ENCODE peak calls at places on chromosomes 13 and 19, in seven cellular contexts. Y, Z, E, G, L, P and W are unnamed samples.

GRCh38 chr13:20801704-20802103 is 27.9 kb upstream of the EEF1AKMT1 start:
- DNase-seq in L (no peak), E (no peak), Y (no peak), G (no peak), P (no peak), Z (no peak), W (peak; percentile 72)

GRCh38 chr19:19562665-19563347 is 24.7 kb downstream of the CILP2 start:
- DNase-seq in E (peak; percentile 25), G (no peak), Y (no peak), L (no peak), P (no peak), Z (peak; percentile 27), W (no peak)

GRCh38 chr13:62747629-62748028 is 1332.0 kb upstream of the PCDH20 start:
- DNase-seq in P (peak; percentile 0), Z (no peak), Y (peak; percentile 3), E (no peak), L (no peak), G (no peak), W (no peak)

GRCh38 chr19:610071-610800 is 20.6 kb downstream of the HCN2 start:
- DNase-seq in L (no peak), E (peak; percentile 45), Z (peak; percentile 49), G (peak; percentile 20), Y (peak; percentile 76), P (no peak), W (no peak)

GRCh38 chr13:103839460-103839859 is 773.2 kb upstream of the SLC10A2 start:
- DNase-seq in G (no peak), E (no peak), L (no peak), Y (no peak), Z (no peak), P (no peak), W (no peak)

GRCh38 chr19:45164577-45165335 is 4.0 kb upstream of the NKPD1 start:
- DNase-seq in E (peak; percentile 57), Z (no peak), L (peak; percentile 60), Y (peak; percentile 81), P (peak; percentile 78), G (peak; percentile 27), W (peak; percentile 56)

GRCh38 chr13:105343134-105343806 is 1192.2 kb downstream of the EFNB2 start:
- DNase-seq in G (no peak), P (no peak), E (no peak), Y (no peak), L (no peak), Z (no peak), W (no peak)

GRCh38 chr13:113616991-113617749 is 32.6 kb downstream of the TFDP1 start:
- DNase-seq in L (no peak), P (no peak), Y (no peak), E (no peak), G (no peak), Z (no peak), W (no peak)

GRCh38 chr13:99351772-99352171 is 44.6 kb upstream of the GPR183 start:
- DNase-seq in Z (peak; percentile 45), P (no peak), G (no peak), L (no peak), Y (no peak), E (no peak), W (no peak)

GRCh38 chr19:18802354-18802753 is 11.2 kb upstream of the COMP start:
- DNase-seq in E (no peak), Y (no peak), L (no peak), G (no peak), P (no peak), Z (no peak), W (no peak)

GRCh38 chr13:29987340-29987739 is 136.9 kb upstream of the UBL3 start:
- DNase-seq in Y (no peak), Z (no peak), L (no peak), P (no peak), G (no peak), E (no peak), W (no peak)

GRCh38 chr13:97266734-97267417 is 44.7 kb downstream of the MBNL2 start:
- DNase-seq in P (no peak), L (no peak), E (no peak), G (no peak), Z (no peak), Y (no peak), W (no peak)

GRCh38 chr13:28527629-28528028 is 32.7 kb upstream of the FLT1 start:
- DNase-seq in P (no peak), Z (no peak), E (no peak), G (no peak), L (no peak), Y (no peak), W (no peak)

GRCh38 chr13:48078251-48078656 is 16.6 kb downstream of the MED4 start:
- DNase-seq in E (no peak), G (no peak), P (peak; percentile 13), L (peak; percentile 11), Z (no peak), Y (peak; percentile 26), W (peak; percentile 40)

GRCh38 chr19:47895165-47895782 is 9.2 kb upstream of the SULT2A1 start:
- DNase-seq in Y (no peak), P (no peak), G (no peak), E (no peak), L (no peak), Z (no peak), W (no peak)

GRCh38 chr13:44236370-44236769 is 137.3 kb upstream of the SERP2 start:
- DNase-seq in Z (no peak), L (no peak), Y (no peak), P (peak; percentile 77), G (no peak), E (no peak), W (no peak)